ENCODE peak calls at places on chromosomes 16 and 17, in seven cellular contexts. C, N, W, Q, D, L and G are unnamed samples.

GRCh38 chr16:138049-138417 is 440 bp downstream of the NPRL3 start:
- DNase-seq in N (peak), L (no peak), Q (peak), D (peak), W (no peak), C (peak), G (peak)

GRCh38 chr17:19508327-19508867 is 25.3 kb upstream of the SLC47A1 start:
- DNase-seq in L (peak), N (peak), W (no peak), C (no peak), D (peak), Q (peak), G (no peak)

GRCh38 chr16:75064403-75065148 is 52.0 kb downstream of the LDHD start:
- DNase-seq in N (no peak), C (peak), W (no peak), D (no peak), Q (no peak), L (peak), G (peak)

GRCh38 chr17:33506889-33507650 is 214.0 kb upstream of the ASIC2 start:
- DNase-seq in C (no peak), L (no peak), W (no peak), D (no peak), N (no peak), Q (no peak), G (peak)

GRCh38 chr16:65409505-65409904 is 287.6 kb upstream of the CDH11 start:
- DNase-seq in D (no peak), Q (no peak), N (no peak), C (no peak), L (no peak), W (no peak), G (no peak)

GRCh38 chr17:32854834-32855389 is 22.0 kb downstream of the MYO1D start:
- DNase-seq in Q (no peak), W (no peak), N (no peak), L (no peak), C (no peak), D (no peak), G (no peak)

GRCh38 chr17:10198509-10199249 is at the start of gene GAS7:
- DNase-seq in L (peak), W (no peak), N (peak), C (peak), D (peak), Q (peak), G (no peak)

GRCh38 chr16:5615868-5616642 is 518.5 kb upstream of the EEF2KMT start:
- DNase-seq in N (peak), C (peak), W (peak), D (peak), L (peak), Q (peak), G (peak)

GRCh38 chr16:16865374-16865773 is 486.4 kb downstream of the NPIPA7 start:
- DNase-seq in C (no peak), W (no peak), D (no peak), Q (no peak), N (no peak), L (no peak), G (no peak)

GRCh38 chr17:2418572-2418971 is 17.7 kb upstream of the MNT start:
- DNase-seq in D (no peak), N (no peak), C (no peak), L (no peak), W (no peak), Q (peak), G (no peak)

GRCh38 chr16:54812229-54812628 is 118.4 kb upstream of the IRX5 start:
- DNase-seq in L (no peak), N (no peak), C (no peak), Q (no peak), W (no peak), D (no peak), G (no peak)

GRCh38 chr17:47225436-47225858 is 16.3 kb downstream of the MYL4 start:
- DNase-seq in D (no peak), Q (peak), C (no peak), N (no peak), L (peak), W (peak), G (no peak)

GRCh38 chr17:77445030-77445907 is 304.5 kb downstream of the SEC14L1 start:
- DNase-seq in D (peak), N (no peak), C (no peak), W (no peak), L (peak), Q (no peak), G (no peak)

GRCh38 chr17:65684631-65685030 is 123.2 kb upstream of the AXIN2 start:
- DNase-seq in W (no peak), D (no peak), L (no peak), Q (no peak), N (no peak), C (no peak), G (no peak)

GRCh38 chr16:51497541-51498211 is 346.6 kb upstream of the SALL1 start:
- DNase-seq in C (no peak), W (no peak), L (no peak), N (no peak), D (no peak), Q (no peak), G (no peak)

GRCh38 chr17:2723505-2723996 is 12.0 kb upstream of the CLUH start:
- DNase-seq in L (peak), C (peak), D (no peak), N (no peak), Q (no peak), W (no peak), G (no peak)

GRCh38 chr17:76147211-76148014 is 6.4 kb upstream of the FOXJ1 start:
- DNase-seq in L (no peak), Q (no peak), D (peak), W (no peak), N (peak), C (peak), G (no peak)

GRCh38 chr17:68011199-68011665 is 15.0 kb upstream of the C17orf58 start:
- DNase-seq in N (peak), D (peak), L (peak), Q (peak), W (peak), C (peak), G (peak)

GRCh38 chr17:17341452-17341851 is 38.3 kb downstream of the NT5M start:
- DNase-seq in Q (no peak), L (no peak), N (no peak), C (no peak), D (no peak), W (no peak), G (no peak)

GRCh38 chr17:5843366-5844026 is 226.7 kb upstream of the WSCD1 start:
- DNase-seq in Q (no peak), W (no peak), L (no peak), C (no peak), D (no peak), N (no peak), G (no peak)

GRCh38 chr17:28008526-28008925 is 34.0 kb upstream of the NLK start:
- DNase-seq in Q (peak), C (no peak), D (no peak), W (no peak), L (peak), N (peak), G (peak)

GRCh38 chr16:66300501-66300900 is 66.0 kb upstream of the CDH5 start:
- DNase-seq in L (no peak), D (no peak), C (no peak), W (no peak), N (no peak), Q (no peak), G (no peak)

GRCh38 chr16:89489040-89489721 is 1.2 kb downstream of the ANKRD11 start:
- DNase-seq in Q (peak), L (peak), W (peak), D (peak), C (peak), N (peak), G (peak)
- TF ChIP-seq POLR2A in Q (no peak), L (peak), W (no peak), D (no peak), C (peak), N (no peak), G (peak)

GRCh38 chr16:87829123-87829980 is 40.0 kb downstream of the SLC7A5 start:
- DNase-seq in W (no peak), C (no peak), Q (no peak), L (no peak), D (no peak), N (no peak), G (no peak)

GRCh38 chr16:87828071-87828971 is 41.0 kb downstream of the SLC7A5 start:
- DNase-seq in Q (peak), N (no peak), C (no peak), D (no peak), W (no peak), L (no peak), G (no peak)

GRCh38 chr16:87830673-87831420 is 38.5 kb downstream of the SLC7A5 start:
- DNase-seq in N (no peak), L (no peak), Q (no peak), W (no peak), D (no peak), C (no peak), G (no peak)

GRCh38 chr16:87831421-87832136 is 37.7 kb downstream of the SLC7A5 start:
- DNase-seq in Q (no peak), L (no peak), W (no peak), D (no peak), N (no peak), C (no peak), G (no peak)

DNA sequence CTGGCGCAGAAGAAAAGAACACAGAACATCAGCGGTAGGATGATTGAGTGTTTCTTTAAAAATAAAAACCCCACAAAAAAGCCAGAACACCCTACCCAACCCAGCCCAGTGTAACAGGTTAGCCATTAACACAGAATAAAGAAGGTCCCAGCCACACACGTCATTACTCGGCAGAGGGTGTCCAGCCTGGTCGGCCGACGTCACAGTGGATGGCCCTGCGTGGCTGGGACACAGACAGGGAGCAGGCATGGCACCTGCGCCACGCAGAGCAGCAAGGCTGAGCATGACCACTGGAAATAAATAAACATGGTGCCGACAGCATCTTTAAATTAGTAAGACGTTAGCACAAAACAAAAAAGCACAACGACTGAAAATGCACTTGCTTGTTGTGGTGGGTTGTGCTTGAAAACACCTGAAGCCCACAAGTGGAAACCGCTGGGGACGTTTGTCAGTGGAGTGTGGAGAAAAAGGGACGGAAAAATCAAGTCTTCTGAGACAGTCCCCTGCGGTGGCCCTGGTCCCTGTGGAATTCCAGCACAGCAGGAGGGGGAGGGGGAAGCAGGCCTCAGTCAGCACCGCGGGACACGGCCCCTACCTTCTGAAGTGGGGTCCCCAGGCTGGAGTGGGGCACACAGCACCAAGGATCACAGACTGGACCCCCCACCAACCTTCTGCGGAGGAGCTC is 39.2 kb downstream of the SLC7A5 start:
- DNase-seq in C (no peak), Q (no peak), L (no peak), W (no peak), D (no peak), N (no peak), G (no peak)
- TF ChIP-seq POLR2A in C (no peak), Q (no peak), L (no peak), W (no peak), D (no peak), N (no peak), G (no peak)

DNA sequence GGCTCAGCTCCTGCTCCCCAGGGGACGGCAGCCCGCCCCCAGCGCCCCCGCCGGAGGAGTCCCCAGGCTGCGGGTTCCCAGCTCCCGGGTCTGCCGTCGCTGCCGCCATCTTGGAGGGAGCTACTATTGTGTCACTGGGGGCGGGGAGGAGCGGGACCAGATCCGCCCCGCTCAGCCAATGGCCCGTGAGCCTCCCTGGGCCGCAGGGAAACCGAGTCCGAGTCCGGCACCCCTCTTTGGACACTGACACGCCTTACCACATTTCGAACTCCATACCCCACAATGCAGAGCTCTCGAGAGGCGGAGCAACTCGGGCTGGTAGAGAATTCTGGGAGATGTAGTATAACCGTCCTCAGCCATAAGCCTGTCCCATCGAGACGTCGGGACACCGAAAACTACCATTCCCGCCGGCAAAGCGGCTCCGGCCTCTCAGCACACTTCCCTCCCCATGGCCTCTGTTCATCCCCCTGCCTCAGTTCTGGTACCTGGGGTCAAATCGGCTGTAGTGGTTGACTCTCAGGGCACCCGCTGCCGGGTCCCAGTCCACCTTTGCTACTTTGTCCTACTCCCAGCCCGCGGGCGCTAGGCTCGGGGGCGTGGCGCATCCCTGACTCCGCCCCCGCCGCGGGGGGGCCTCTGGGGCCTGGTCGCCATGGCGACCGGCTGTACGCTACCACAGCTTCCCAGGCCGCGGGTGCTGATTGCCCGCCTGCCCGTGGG is at the start of the genes RANBP10 and TSNAXIP1:
- DNase-seq in N (peak), W (peak), D (peak), Q (peak), C (peak), L (peak), G (peak)
- TF ChIP-seq POLR2A in N (peak), W (peak), D (no peak), Q (peak), C (peak), L (peak), G (peak)

DNA sequence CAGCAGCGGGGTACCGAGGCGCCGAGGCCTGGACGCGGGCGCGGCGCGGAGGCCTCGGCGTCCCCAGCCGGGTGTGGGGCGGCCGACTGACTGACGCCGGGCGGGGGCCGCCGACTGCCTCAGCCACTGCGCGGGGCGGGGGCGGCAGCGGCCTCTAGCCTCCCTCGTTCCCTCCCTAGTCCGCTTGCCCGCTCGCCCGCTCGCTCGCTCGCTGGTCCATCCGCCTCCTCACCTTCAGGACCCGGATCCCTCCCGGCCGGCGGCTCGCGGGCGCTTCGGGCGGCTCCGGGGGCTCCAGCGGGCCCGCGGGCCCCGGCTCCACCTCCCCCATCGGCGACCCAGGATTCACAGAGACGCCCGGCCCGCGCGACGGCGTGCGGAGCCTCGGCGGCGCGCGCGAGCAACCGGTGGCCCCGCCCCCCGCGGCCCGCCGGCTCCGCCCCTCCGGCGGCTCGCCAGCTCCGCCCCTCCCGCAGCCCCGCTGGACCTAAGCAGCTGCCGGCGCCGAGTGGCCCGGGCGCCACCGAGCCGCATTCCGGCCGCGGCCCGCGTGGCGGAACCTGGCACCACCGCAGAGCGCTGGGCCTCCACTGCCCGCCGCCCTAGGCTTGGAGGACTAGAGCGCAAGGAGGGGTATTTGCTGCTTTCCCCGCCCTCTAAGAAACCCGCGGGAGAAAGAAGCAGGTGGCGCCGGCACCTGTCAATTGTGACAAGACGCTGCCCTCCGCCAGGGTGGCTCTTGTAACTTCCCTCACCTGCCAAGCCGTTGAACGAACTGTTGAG is 773 bp downstream of the PHLPP2 start:
- DNase-seq in D (peak), N (peak), W (peak), L (peak), Q (peak), C (peak), G (peak)
- TF ChIP-seq POLR2A in D (no peak), N (peak), W (peak), L (peak), Q (peak), C (peak), G (peak)

GRCh38 chr16:69313469-69313868 is 2.3 kb downstream of the VPS4A start:
- DNase-seq in Q (no peak), D (no peak), W (no peak), L (no peak), N (no peak), C (no peak), G (no peak)

GRCh38 chr16:69309316-69309715 is 1.8 kb upstream of the VPS4A start:
- DNase-seq in C (no peak), L (no peak), D (peak), N (no peak), W (no peak), Q (no peak), G (no peak)

GRCh38 chr16:69311115-69311532 is at the start of gene VPS4A:
- DNase-seq in D (peak), W (peak), N (peak), L (peak), Q (peak), C (peak), G (peak)

GRCh38 chr16:69310479-69311114 is 553 bp upstream of the VPS4A start:
- DNase-seq in N (no peak), L (no peak), Q (no peak), W (no peak), D (no peak), C (no peak), G (no peak)

DNA sequence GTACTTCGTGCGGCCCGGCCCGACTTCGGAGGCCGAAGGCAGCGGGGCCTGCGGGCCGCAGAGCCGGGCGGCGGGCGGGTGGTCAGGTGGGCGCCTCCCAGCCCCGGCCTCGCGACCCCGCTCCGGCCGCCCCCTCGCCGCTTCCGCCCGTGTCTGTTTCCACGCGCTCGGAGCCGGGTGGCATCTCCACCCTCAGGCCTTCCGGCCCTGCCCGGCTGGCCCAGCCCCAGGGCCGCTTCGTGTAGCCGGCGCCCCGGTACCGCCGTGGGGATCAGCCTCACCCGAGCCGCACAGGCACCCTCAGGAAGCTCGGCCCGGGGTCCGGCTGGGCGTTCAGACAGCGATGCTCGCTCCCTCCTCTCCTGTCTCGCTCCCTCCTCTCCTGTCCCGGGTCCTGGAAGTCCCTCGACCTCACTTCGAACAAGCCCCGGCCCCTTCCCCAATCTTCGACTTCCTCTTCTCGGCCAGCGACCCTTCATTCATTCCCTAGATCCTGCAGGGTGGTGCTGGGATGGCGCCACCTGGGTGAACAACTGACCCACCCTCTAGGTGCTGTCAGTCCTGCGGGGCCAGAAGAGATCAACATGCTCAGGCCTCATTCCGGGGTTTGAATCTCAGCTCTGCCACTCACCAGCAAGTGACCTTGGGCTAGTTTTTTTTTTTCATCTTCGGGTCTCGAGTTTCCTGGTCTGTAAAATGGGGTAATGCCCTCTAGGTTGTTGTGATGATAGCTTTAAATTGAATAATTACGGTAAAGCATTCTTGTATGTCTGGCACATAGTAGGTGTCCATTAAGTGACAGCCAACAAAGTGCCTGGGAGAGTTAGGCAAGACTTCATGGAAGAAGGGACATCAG is 611 bp downstream of the VPS4A start:
- DNase-seq in W (peak), L (peak), C (no peak), Q (peak), N (peak), D (peak), G (peak)
- TF ChIP-seq POLR2A in W (no peak), L (no peak), C (no peak), Q (no peak), N (no peak), D (no peak), G (no peak)

GRCh38 chr16:2879854-2880508 is 3.0 kb upstream of the FLYWCH2 start:
- DNase-seq in N (no peak), L (no peak), Q (no peak), W (no peak), C (no peak), D (peak), G (no peak)

GRCh38 chr16:2883027-2883846 is at the start of gene FLYWCH2:
- DNase-seq in D (peak), N (peak), W (peak), L (peak), Q (peak), C (peak), G (peak)

GRCh38 chr16:2884041-2884451 is 1.0 kb downstream of the FLYWCH2 start:
- DNase-seq in L (no peak), Q (no peak), N (no peak), D (peak), C (no peak), W (no peak), G (no peak)

DNA sequence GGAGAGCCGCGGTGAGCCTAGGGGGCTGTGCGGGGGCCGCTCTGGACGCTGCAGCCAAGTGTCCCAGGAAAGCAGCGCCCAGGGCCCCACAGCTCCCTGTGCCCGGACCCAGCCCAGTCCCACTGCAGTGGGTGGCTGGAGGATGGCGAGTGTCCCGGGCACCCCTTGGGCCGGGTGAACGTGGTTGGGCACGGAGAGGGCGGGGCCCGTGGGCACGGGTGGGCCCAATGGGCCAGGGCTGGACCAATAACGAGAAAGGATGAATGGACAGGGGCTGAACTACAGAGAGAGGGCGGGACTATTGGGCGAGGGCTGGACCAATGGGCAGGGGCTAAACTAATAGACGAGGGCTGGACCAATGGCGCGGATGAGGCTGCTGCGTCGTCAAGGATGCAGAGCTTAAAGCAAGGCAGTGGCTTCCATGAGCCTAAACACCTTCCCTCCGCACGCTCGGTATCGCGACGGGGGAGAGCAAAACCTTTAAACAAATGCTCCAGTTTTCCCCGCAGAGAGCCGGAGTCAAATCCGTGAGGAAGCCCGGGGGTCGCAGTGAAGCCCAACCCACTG is 472 bp upstream of the FLYWCH2 start:
- DNase-seq in W (peak), N (peak), Q (peak), D (peak), L (peak), C (peak), G (peak)
- TF ChIP-seq POLR2A in W (no peak), N (peak), Q (peak), D (no peak), L (peak), C (no peak), G (no peak)

GRCh38 chr17:48995332-48995870 is 1.8 kb upstream of the IGF2BP1 start:
- DNase-seq in L (no peak), Q (no peak), C (no peak), N (no peak), W (no peak), D (no peak), G (peak)
- TF ChIP-seq POLR2A in L (no peak), Q (no peak), C (no peak), N (peak), W (no peak), D (no peak), G (no peak)